ENCODE peak calls at places on chromosomes 12 and 14, in ten cellular contexts. D, T, E, C, S, F, Q, W, K and B are unnamed samples. For H3K9me3, the result is how much of the 10 kb centered on the place peaks cover.

GRCh38 chr14:99321955-99322730 is 50.1 kb upstream of the BCL11B start:
- DNase-seq in E (no peak), D (no peak), S (no peak), C (no peak), Q (no peak), F (no peak), W (no peak), K (no peak), T (no peak), B (no peak)

GRCh38 chr12:105348561-105348960 is 18.1 kb downstream of the C12orf75 start:
- DNase-seq in S (no peak), D (no peak), C (peak), Q (no peak), E (no peak), T (no peak), F (no peak), K (no peak), W (no peak), B (no peak)

GRCh38 chr14:98886982-98887381 is 385.0 kb downstream of the BCL11B start:
- DNase-seq in W (no peak), C (no peak), D (no peak), K (no peak), E (no peak), S (no peak), F (no peak), T (peak), Q (no peak), B (no peak)

GRCh38 chr14:78196323-78196722 is 26.1 kb downstream of the NRXN3 start:
- DNase-seq in Q (no peak), C (no peak), E (peak), W (no peak), F (no peak), K (no peak), D (no peak), T (no peak), S (no peak), B (no peak)

GRCh38 chr12:98998697-98999299 is 353.7 kb downstream of the APAF1 start:
- DNase-seq in Q (peak), K (peak), F (no peak), C (peak), D (peak), W (peak), E (peak), S (no peak), T (peak), B (no peak)

GRCh38 chr12:7460375-7461259 is 16.7 kb upstream of the CD163L1 start:
- DNase-seq in T (peak), Q (peak), F (no peak), E (peak), W (peak), S (no peak), D (peak), C (peak), K (peak), B (no peak)

GRCh38 chr14:90782892-90783291 is 33.3 kb downstream of the TTC7B start:
- DNase-seq in T (no peak), K (no peak), D (no peak), S (no peak), C (no peak), E (no peak), Q (no peak), F (no peak), W (no peak), B (no peak)

GRCh38 chr12:111840831-111841230 is 1.2 kb upstream of the MAPKAPK5 start:
- DNase-seq in E (no peak), K (peak), D (no peak), Q (no peak), T (no peak), C (no peak), S (no peak), W (no peak), F (no peak), B (no peak)

GRCh38 chr12:6180300-6181051 is 19.7 kb upstream of the CD9 start:
- DNase-seq in W (peak), C (peak), S (no peak), K (peak), Q (peak), F (peak), E (no peak), T (peak), D (no peak), B (no peak)

GRCh38 chr12:109967383-109968031 is 28.7 kb downstream of the GIT2 start:
- DNase-seq in F (no peak), C (no peak), S (no peak), W (no peak), Q (no peak), D (no peak), K (no peak), T (no peak), E (no peak), B (no peak)

GRCh38 chr14:21087294-21088091 is 11.0 kb downstream of the ZNF219 start:
- DNase-seq in K (no peak), W (peak), S (no peak), Q (peak), T (peak), D (peak), C (peak), F (no peak), E (peak), B (no peak)

GRCh38 chr12:81084848-81085350 is 7.0 kb downstream of the ACSS3 start:
- DNase-seq in E (no peak), W (no peak), C (no peak), K (no peak), Q (no peak), F (no peak), D (no peak), T (no peak), S (no peak), B (no peak)

GRCh38 chr12:66633676-66634075 is 45.2 kb downstream of the GRIP1 start:
- DNase-seq in W (no peak), C (peak), F (peak), Q (peak), E (no peak), K (no peak), S (no peak), D (no peak), T (peak), B (no peak)

GRCh38 chr14:64725360-64725815 is 21.2 kb downstream of the PLEKHG3 start:
- DNase-seq in S (no peak), Q (no peak), E (peak), D (no peak), F (no peak), W (no peak), T (no peak), K (no peak), C (no peak), B (no peak)

DNA sequence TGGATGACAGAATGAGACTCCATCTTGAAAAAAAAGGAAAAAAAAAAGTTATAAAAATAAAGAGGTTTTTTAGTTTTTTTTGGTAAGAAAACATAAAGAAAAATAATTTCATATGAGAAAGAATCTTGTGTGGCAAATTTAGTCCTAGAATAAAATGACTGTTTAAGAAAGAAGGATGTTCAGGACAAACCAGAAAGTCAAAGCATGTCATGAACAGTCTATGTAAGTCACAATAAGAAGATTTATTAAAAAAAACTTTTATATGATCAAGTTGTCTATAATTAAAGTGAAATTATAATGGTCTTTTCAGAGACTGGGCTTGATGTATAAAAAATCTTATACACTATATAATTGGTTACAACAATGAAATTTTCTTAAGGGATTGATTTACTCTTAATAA is 68.1 kb upstream of the HECTD1 start:
- DNase-seq in Q (peak), T (no peak), E (peak), W (peak), K (no peak), S (no peak), D (no peak), F (no peak), C (peak), B (no peak)
- H3K9me3 ChIP-seq in Q (under half), T (under half), E (under half), W (under half), K (under half), S (under half), D (under half), F (under half), C (under half), B (under half)

DNA sequence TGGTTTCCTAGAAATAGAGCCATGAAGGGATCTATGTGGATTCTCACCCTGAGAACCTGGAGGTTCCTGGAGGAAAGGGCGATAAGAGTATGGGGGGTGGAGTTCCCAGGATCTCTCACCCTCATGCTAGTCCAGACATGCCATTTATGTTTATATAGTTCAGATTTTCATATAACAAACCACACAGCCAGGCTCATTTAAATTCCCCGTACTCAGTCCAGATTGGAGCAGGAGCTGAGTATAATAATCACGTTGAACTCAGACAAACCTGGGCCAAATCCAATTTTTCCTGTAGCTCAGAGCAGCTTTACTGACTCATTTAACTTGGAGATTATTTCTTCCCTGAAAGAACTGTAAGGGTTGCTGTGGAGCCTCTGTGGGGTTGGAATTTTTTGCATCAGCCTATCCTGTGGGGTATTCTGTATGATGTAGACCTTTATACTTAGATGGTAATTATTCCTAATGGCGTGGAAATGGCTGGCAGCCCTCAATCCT is 660.8 kb downstream of the TMEM121 start:
- DNase-seq in Q (no peak), F (no peak), S (no peak), D (no peak), K (no peak), W (no peak), C (no peak), E (no peak), T (no peak), B (no peak)
- H3K9me3 ChIP-seq in Q (under half), F (under half), S (under half), D (under half), K (under half), W (under half), C (under half), E (under half), T (under half), B (under half)

DNA sequence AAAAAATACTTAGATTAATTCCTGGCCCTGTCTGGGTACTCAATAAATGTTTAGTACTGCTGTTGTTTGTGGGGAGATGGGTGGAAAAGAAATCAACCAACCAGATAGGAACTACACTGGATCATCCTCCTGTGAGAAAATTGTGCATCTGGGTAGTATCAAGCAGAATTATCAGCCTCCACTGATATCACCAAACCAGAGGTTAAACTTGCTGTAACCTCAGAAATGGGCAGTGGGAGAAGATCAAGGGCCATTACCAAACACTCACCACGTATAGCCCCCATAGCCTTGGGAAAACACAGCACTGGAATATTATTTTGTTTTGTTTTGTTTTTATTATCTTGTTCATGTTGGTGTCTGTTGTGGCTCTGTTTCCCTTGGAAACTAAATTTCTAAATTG is 19.7 kb downstream of the VEZT start:
- DNase-seq in S (no peak), W (peak), K (no peak), C (no peak), E (no peak), D (peak), T (no peak), F (no peak), Q (no peak), B (no peak)
- H3K9me3 ChIP-seq in S (under half), W (under half), K (under half), C (under half), E (under half), D (under half), T (under half), F (under half), Q (under half), B (under half)

GRCh38 chr12:92602476-92602875 is 100.3 kb upstream of the PLEKHG7 start:
- DNase-seq in F (no peak), Q (peak), C (peak), K (no peak), T (peak), D (no peak), E (no peak), S (no peak), W (peak), B (no peak)

GRCh38 chr12:92604786-92605185 is 98.0 kb upstream of the PLEKHG7 start:
- DNase-seq in S (no peak), F (no peak), D (no peak), W (no peak), Q (no peak), C (peak), T (no peak), E (no peak), K (no peak), B (no peak)

GRCh38 chr12:92605621-92606170 is 97.1 kb upstream of the PLEKHG7 start:
- DNase-seq in T (no peak), E (no peak), S (no peak), F (no peak), Q (no peak), K (no peak), D (no peak), C (no peak), W (no peak), B (no peak)

GRCh38 chr12:92602930-92603623 is 99.7 kb upstream of the PLEKHG7 start:
- DNase-seq in C (no peak), Q (peak), K (no peak), F (no peak), D (no peak), T (no peak), W (no peak), E (no peak), S (no peak), B (no peak)

GRCh38 chr12:92603741-92604432 is 98.9 kb upstream of the PLEKHG7 start:
- DNase-seq in T (peak), E (no peak), F (no peak), S (no peak), D (no peak), W (no peak), C (no peak), K (no peak), Q (peak), B (no peak)
- H3K9me3 ChIP-seq in T (under half), E (under half), F (under half), S (under half), D (under half), W (under half), C (under half), K (under half), Q (under half), B (under half)

GRCh38 chr12:34406228-34406995 is 384.1 kb downstream of the ALG10 start:
- DNase-seq in W (no peak), K (no peak), D (peak), T (no peak), S (no peak), Q (no peak), E (no peak), C (no peak), F (no peak), B (no peak)
- H3K9me3 ChIP-seq in W (half or more), K (half or more), D (under half), T (under half), S (under half), Q (under half), E (under half), C (under half), F (under half), B (half or more)

GRCh38 chr14:82390586-82390985 is 856.9 kb upstream of the SEL1L start:
- DNase-seq in D (no peak), T (no peak), F (no peak), C (no peak), E (no peak), Q (no peak), S (no peak), K (no peak), W (no peak), B (no peak)
- H3K9me3 ChIP-seq in D (under half), T (under half), F (under half), C (under half), E (under half), Q (under half), S (under half), K (under half), W (under half), B (under half)